ENCODE peak calls at places on chromosomes 13 and 19, in nine cellular contexts. Y, P, W, H, I, T, E, X and J are unnamed samples.

GRCh38 chr13:101949681-101950080 is 452.2 kb downstream of the FGF14 start:
- DNase-seq in Y (no peak), P (no peak), W (no peak), H (no peak), I (no peak), T (no peak), E (no peak), X (no peak), J (no peak)

GRCh38 chr13:27919299-27919933 is 384 bp upstream of the PDX1 start:
- DNase-seq in Y (no peak), P (no peak), W (no peak), H (peak; percentile 12), I (no peak), T (no peak), E (no peak), X (peak; percentile 91), J (no peak)

GRCh38 chr19:16921766-16922591 is 33.2 kb downstream of the F2RL3 start:
- DNase-seq in Y (no peak), P (no peak), W (no peak), H (no peak), I (no peak), T (no peak), E (no peak), X (no peak), J (no peak)

GRCh38 chr13:114013952-114014629 is 40.2 kb upstream of the C13orf46 start:
- DNase-seq in Y (no peak), P (no peak), W (no peak), H (no peak), I (no peak), T (no peak), E (no peak), X (no peak), J (no peak)

GRCh38 chr19:42290523-42291436 is 11.2 kb upstream of the PRR19 start:
- DNase-seq in Y (peak; percentile 42), P (no peak), W (peak; percentile 84), H (peak; percentile 61), I (peak; percentile 52), T (no peak), E (no peak), X (no peak), J (peak; percentile 64)

GRCh38 chr19:2690856-2691255 is 11.6 kb downstream of the GNG7 start:
- DNase-seq in Y (no peak), P (no peak), W (no peak), H (no peak), I (no peak), T (no peak), E (no peak), X (no peak), J (no peak)

GRCh38 chr19:6393982-6394412 is 1.0 kb upstream of the GTF2F1 start:
- DNase-seq in Y (peak; percentile 60), P (no peak), W (peak; percentile 72), H (no peak), I (no peak), T (no peak), E (no peak), X (no peak), J (no peak)

GRCh38 chr13:98571955-98572662 is 4.8 kb downstream of the STK24 start:
- DNase-seq in Y (no peak), P (no peak), W (no peak), H (peak; percentile 39), I (no peak), T (peak; percentile 73), E (no peak), X (peak; percentile 86), J (no peak)

GRCh38 chr13:75724742-75725504 is 88.8 kb downstream of the LMO7 start:
- DNase-seq in Y (no peak), P (no peak), W (no peak), H (no peak), I (no peak), T (peak; percentile 32), E (peak; percentile 26), X (peak; percentile 26), J (no peak)

GRCh38 chr13:33751151-33751550 is 66.8 kb upstream of the RFC3 start:
- DNase-seq in Y (no peak), P (no peak), W (no peak), H (no peak), I (no peak), T (no peak), E (no peak), X (no peak), J (no peak)

GRCh38 chr13:113926951-113927660 is 46.8 kb downstream of the C13orf46 start:
- DNase-seq in Y (peak; percentile 4), P (no peak), W (no peak), H (no peak), I (no peak), T (no peak), E (no peak), X (no peak), J (peak; percentile 6)

GRCh38 chr19:47005873-47006272 is 13.8 kb upstream of the NPAS1 start:
- DNase-seq in Y (no peak), P (no peak), W (peak; percentile 47), H (peak; percentile 33), I (no peak), T (no peak), E (no peak), X (no peak), J (no peak)

GRCh38 chr19:28727133-28727834 is 485.7 kb downstream of the UQCRFS1 start:
- DNase-seq in Y (no peak), P (no peak), W (no peak), H (no peak), I (peak; percentile 66), T (no peak), E (no peak), X (no peak), J (no peak)

GRCh38 chr19:4980838-4981680 is 12.1 kb downstream of the KDM4B start:
- DNase-seq in Y (no peak), P (no peak), W (no peak), H (no peak), I (no peak), T (no peak), E (no peak), X (no peak), J (peak; percentile 30)

GRCh38 chr19:958967-959685 is 25.0 kb upstream of the WDR18 start:
- DNase-seq in Y (no peak), P (peak; percentile 70), W (peak; percentile 75), H (peak; percentile 59), I (no peak), T (no peak), E (no peak), X (no peak), J (no peak)